ENCODE peak calls at places on chromosomes 5 and 9, in four cellular contexts. L is heart left ventricle, Q is fibroblast of the aortic adventitia, F is neural crest cell. Y is an unnamed sample.

GRCh38 chr9:128703616-128704355 is 1.5 kb downstream of the PKN3 start:
- DNase-seq in F (no peak), Q (no peak), L (peak; percentile 81), Y (no peak)

GRCh38 chr5:71482132-71482531 is 26.7 kb downstream of the BDP1 start:
- DNase-seq in Q (peak; percentile 55), L (no peak), F (no peak), Y (no peak)

GRCh38 chr5:120463991-120464626 is at the start of gene PRR16:
- DNase-seq in L (peak; percentile 61), Q (peak; percentile 64), F (peak; percentile 43), Y (no peak)

GRCh38 chr9:5870691-5871090 is 20.0 kb upstream of the MLANA start:
- DNase-seq in F (no peak), L (peak; percentile 16), Q (no peak), Y (no peak)

GRCh38 chr9:18907927-18908625 is 124.9 kb downstream of the SAXO1 start:
- DNase-seq in L (no peak), Q (no peak), F (no peak), Y (no peak)

GRCh38 chr9:127059030-127059429 is 63.4 kb downstream of the ANGPTL2 start:
- DNase-seq in Q (no peak), L (no peak), F (no peak), Y (no peak)

GRCh38 chr9:87712801-87713277 is 13.1 kb upstream of the CTSL start:
- DNase-seq in L (no peak), Q (no peak), F (no peak), Y (no peak)

GRCh38 chr5:73640861-73641320 is 14.9 kb downstream of the ARHGEF28 start:
- DNase-seq in Q (peak; percentile 69), L (no peak), F (no peak), Y (no peak)

GRCh38 chr5:127097288-127097687 is 24.0 kb upstream of the C5orf63 start:
- DNase-seq in L (no peak), F (no peak), Q (no peak), Y (no peak)

GRCh38 chr5:115873392-115873791 is 31.7 kb downstream of the AP3S1 start:
- DNase-seq in F (no peak), L (no peak), Q (no peak), Y (peak; percentile 7)

GRCh38 chr5:161302557-161302956 is 244.0 kb downstream of the GABRB2 start:
- DNase-seq in Q (no peak), L (no peak), F (no peak), Y (no peak)

GRCh38 chr5:167049043-167049663 is 1242.3 kb upstream of the WWC1 start:
- DNase-seq in Q (peak; percentile 6), L (no peak), F (peak; percentile 35), Y (no peak)

GRCh38 chr5:39157679-39158078 is 61.7 kb downstream of the FYB1 start:
- DNase-seq in F (no peak), Q (no peak), L (no peak), Y (no peak)

GRCh38 chr5:113264061-113264460 is 170.7 kb downstream of the TSSK1B start:
- DNase-seq in F (no peak), L (no peak), Q (peak; percentile 85), Y (no peak)

GRCh38 chr9:75063556-75064305 is 24.2 kb downstream of the NMRK1 start:
- DNase-seq in L (no peak), F (no peak), Q (no peak), Y (no peak)

GRCh38 chr5:61974680-61975079 is 331.3 kb upstream of the KIF2A start:
- DNase-seq in Q (no peak), L (no peak), F (no peak), Y (no peak)

GRCh38 chr5:90386099-90386710 is 23.4 kb downstream of the CETN3 start:
- DNase-seq in L (no peak), Q (peak; percentile 41), F (no peak), Y (no peak)

GRCh38 chr5:170632266-170632984 is 128.6 kb downstream of the KCNIP1 start:
- DNase-seq in L (no peak), F (peak; percentile 25), Q (no peak), Y (no peak)

GRCh38 chr5:138945421-138946240 is 70.5 kb upstream of the LRRTM2 start:
- DNase-seq in Q (no peak), L (no peak), F (peak; percentile 64), Y (no peak)

GRCh38 chr9:15086096-15087030 is 176.1 kb upstream of the FREM1 start:
- DNase-seq in L (no peak), F (no peak), Q (no peak), Y (no peak)

GRCh38 chr5:38382898-38383297 is 124.5 kb downstream of the EGFLAM start:
- DNase-seq in Q (peak; percentile 75), L (peak; percentile 44), F (peak; percentile 60), Y (peak; percentile 23)

GRCh38 chr9:127903557-127904475 is 4.4 kb upstream of the ST6GALNAC6 start:
- DNase-seq in Q (no peak), F (peak; percentile 46), L (peak; percentile 91), Y (no peak)

GRCh38 chr5:52947208-52947607 is 41.9 kb upstream of the ITGA2 start:
- DNase-seq in F (no peak), Q (no peak), L (no peak), Y (no peak)

GRCh38 chr5:52947851-52948250 is 41.3 kb upstream of the ITGA2 start:
- DNase-seq in F (no peak), L (no peak), Q (peak; percentile 43), Y (no peak)

GRCh38 chr5:52945040-52945439 is 44.1 kb upstream of the ITGA2 start:
- DNase-seq in Q (peak; percentile 31), L (no peak), F (no peak), Y (no peak)

GRCh38 chr5:52943808-52944207 is 45.3 kb upstream of the ITGA2 start:
- DNase-seq in L (no peak), F (no peak), Q (no peak), Y (no peak)

DNA sequence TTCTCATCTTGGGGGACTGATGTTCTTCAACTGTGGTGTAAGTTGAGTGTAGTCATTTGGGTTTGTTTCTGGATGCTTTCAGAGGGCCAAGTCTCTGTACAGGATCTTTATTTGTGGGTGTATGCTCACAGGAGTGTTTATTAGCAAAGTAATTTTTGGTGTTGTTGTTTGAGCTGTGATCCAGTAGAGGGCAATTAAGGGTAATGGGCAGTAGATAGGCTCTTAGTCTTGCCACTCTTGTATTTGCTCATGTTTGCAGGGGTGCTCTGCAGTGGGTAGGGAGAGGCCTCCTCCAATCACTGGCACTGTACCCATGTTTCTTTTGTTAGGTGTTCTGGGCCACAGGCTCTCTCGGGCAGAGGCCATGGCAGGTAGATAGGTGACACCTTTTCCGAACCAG is 45.9 kb upstream of the ITGA2 start:
- DNase-seq in F (no peak), Q (no peak), L (no peak), Y (no peak)
- TF ChIP-seq CTCF in F (no peak), Q (no peak), L (no peak), Y (no peak)

GRCh38 chr9:92715488-92716231 is 45.7 kb upstream of the IPPK start:
- DNase-seq in Q (peak; percentile 93), L (peak; percentile 45), F (no peak), Y (peak; percentile 20)

GRCh38 chr9:92717201-92718085 is 47.2 kb downstream of the BICD2 start:
- DNase-seq in Q (no peak), L (no peak), F (no peak), Y (no peak)

GRCh38 chr9:92718086-92719001 is 46.3 kb downstream of the BICD2 start:
- DNase-seq in L (no peak), Q (no peak), F (no peak), Y (no peak)

GRCh38 chr9:92714787-92715487 is 45.0 kb upstream of the IPPK start:
- DNase-seq in L (no peak), Q (no peak), F (no peak), Y (no peak)

DNA sequence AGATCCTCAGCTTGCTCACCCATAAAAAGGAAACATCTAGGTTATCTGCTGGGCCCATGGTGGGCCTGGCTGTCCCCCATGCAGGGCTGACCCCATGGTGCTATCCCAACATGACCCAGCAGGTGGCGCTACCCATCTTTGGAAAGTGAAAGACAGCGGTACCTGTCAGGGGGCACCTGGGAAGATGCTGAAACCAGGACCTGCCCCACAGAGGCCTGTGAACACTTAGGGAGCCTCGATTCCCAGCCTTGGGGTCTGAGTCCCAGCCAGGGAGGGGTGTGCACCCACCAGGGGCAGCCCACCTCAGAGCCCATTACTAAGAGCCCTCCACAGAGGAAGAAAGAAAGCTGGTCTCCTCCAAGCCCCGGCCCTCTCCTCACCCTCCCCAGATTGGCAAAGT is 46.6 kb upstream of the IPPK start:
- DNase-seq in Q (peak; percentile 46), L (peak; percentile 60), F (peak; percentile 91), Y (no peak)
- TF ChIP-seq CTCF in Q (peak; percentile 94), L (peak; percentile 96), F (peak; percentile 94), Y (peak; percentile 94)

DNA sequence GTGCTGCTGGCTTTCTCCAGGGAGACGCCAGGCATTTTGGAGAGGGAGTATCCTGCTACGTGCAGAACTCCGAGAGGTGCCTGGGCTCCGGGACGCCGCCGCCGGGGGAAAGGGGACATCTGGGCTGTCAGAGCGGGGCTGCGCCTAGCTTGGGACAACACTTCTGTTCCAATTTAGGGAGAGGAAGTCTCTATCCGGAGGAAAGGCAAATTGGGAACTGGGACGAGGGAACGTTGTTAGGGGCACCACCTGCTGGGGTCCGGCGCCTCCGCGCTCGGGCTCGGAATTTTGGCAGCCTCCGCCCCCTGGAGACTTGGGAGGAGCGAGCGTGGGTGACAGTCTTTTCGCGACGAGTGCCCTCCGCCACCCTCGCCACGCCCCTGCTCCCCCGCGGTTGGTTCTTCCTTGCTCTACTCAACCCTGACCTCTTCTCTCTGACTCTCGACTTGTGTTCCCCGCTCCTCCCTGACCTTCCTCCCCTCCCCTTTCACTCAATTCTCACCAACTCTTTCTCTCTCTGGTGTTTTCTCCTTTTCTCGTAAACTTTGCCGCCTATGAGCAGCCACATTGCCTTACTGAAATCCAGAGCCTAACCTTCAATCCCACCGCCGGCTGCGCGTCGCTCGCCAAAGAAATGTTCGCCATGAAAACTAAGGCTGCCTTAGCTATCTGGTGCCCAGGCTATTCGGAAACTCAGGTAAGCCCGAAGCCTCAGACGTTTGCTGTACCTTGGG is 1.6 kb downstream of the TSLP start:
- DNase-seq in F (peak; percentile 16), Q (peak; percentile 44), L (peak; percentile 57), Y (no peak)
- TF ChIP-seq CTCF in F (no peak), Q (no peak), L (peak; percentile 28), Y (peak; percentile 23)

GRCh38 chr5:97425511-97425910 is 242.5 kb upstream of the RIOK2 start:
- DNase-seq in L (no peak), F (peak; percentile 14), Q (peak; percentile 14), Y (no peak)

GRCh38 chr5:97422678-97423077 is 239.6 kb upstream of the RIOK2 start:
- DNase-seq in L (no peak), F (no peak), Q (no peak), Y (no peak)

DNA sequence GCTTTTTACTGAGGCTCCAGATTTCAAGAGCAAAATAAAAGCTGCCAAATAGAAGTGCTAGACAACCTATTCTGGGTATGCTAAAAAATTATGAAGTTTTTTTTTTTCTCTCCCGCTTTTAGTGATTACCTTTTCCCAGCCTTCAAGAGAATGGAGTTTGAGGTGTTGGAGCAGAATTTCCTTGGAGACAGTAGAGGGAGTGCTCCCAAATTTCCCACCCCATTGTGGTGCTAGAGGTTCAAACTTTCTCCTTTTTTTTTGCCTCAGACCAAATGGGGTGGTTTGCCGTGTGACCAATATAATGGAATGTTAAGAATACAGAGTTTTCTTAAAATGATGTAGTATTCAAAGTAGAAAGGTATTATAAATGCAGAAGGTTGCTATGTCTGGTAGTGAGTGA is 244.2 kb upstream of the RIOK2 start:
- DNase-seq in Q (no peak), F (no peak), L (no peak), Y (no peak)
- TF ChIP-seq CTCF in Q (no peak), F (no peak), L (no peak), Y (no peak)

Y was measured in AG09319.